ENCODE peak calls at places on chromosomes 3 and 15, in ten cellular contexts. M is dorsolateral prefrontal cortex, I is brain microvascular endothelial cell, R is tibial nerve, Z is HepG2, K is lung, P is GM12878, L is stomach, Y is cardiac muscle cell, B is hepatocyte. C is an unnamed sample.

GRCh38 chr15:31598620-31599019 is 272.0 kb downstream of the KLF13 start:
- DNase-seq in B (peak), P (no peak), Z (peak), I (no peak), Y (peak), L (no peak), M (no peak), R (no peak), K (peak), C (no peak)

GRCh38 chr3:46663611-46664135 is 29.8 kb downstream of the ALS2CL start:
- DNase-seq in R (no peak), L (peak), Z (no peak), M (peak), B (peak), I (no peak), Y (peak), K (no peak), P (no peak), C (no peak)

GRCh38 chr3:67692621-67693020 is 38.2 kb upstream of the SUCLG2 start:
- DNase-seq in B (peak), K (no peak), Z (peak), I (peak), R (no peak), M (no peak), L (no peak), Y (peak), P (no peak), C (no peak)

GRCh38 chr3:194300392-194300758 is 50.8 kb downstream of the CPN2 start:
- DNase-seq in Z (peak), K (no peak), I (no peak), M (no peak), P (no peak), B (peak), Y (peak), L (peak), R (peak), C (no peak)

GRCh38 chr3:16516695-16517481 is 3.4 kb upstream of the RFTN1 start:
- DNase-seq in Z (peak), K (no peak), Y (peak), L (no peak), I (no peak), R (peak), M (peak), P (no peak), B (peak), C (no peak)

GRCh38 chr3:141644931-141645330 is 93.2 kb upstream of the RNF7 start:
- DNase-seq in L (peak), P (no peak), I (peak), M (peak), Z (peak), R (peak), Y (peak), K (peak), B (peak), C (peak)

GRCh38 chr3:112789787-112790186 is 56.9 kb downstream of the CD200R1L start:
- DNase-seq in R (no peak), P (no peak), Z (no peak), M (no peak), L (no peak), I (no peak), K (no peak), Y (no peak), B (no peak), C (no peak)

GRCh38 chr3:14200841-14201240 is 22.2 kb downstream of the LSM3 start:
- DNase-seq in K (no peak), L (no peak), Y (no peak), P (no peak), M (no peak), I (no peak), B (no peak), R (no peak), Z (no peak), C (no peak)

GRCh38 chr15:25797511-25798206 is 65.5 kb downstream of the ATP10A start:
- DNase-seq in Z (no peak), P (no peak), M (no peak), R (no peak), B (no peak), L (no peak), Y (no peak), K (no peak), I (no peak), C (no peak)

GRCh38 chr3:126475411-126476114 is at the start of gene ZXDC:
- DNase-seq in K (peak), L (peak), Y (peak), P (peak), R (peak), B (peak), I (peak), M (peak), Z (peak), C (peak)

GRCh38 chr3:107421881-107422280 is 44.6 kb downstream of the CCDC54 start:
- DNase-seq in M (no peak), P (no peak), Y (no peak), Z (no peak), B (no peak), L (no peak), R (no peak), K (no peak), I (no peak), C (no peak)

GRCh38 chr15:71078506-71079207 is 36.6 kb upstream of the THSD4 start:
- DNase-seq in M (no peak), K (no peak), B (no peak), P (no peak), L (no peak), Z (no peak), Y (no peak), I (no peak), R (no peak), C (no peak)

GRCh38 chr3:173865900-173866498 is 468.5 kb downstream of the NLGN1 start:
- DNase-seq in R (no peak), P (no peak), K (no peak), M (no peak), I (no peak), B (no peak), L (no peak), Z (no peak), Y (no peak), C (no peak)

GRCh38 chr15:43242616-43243015 is 21.8 kb upstream of the EPB42 start:
- DNase-seq in R (no peak), I (no peak), Y (no peak), L (no peak), M (no peak), B (no peak), K (no peak), Z (no peak), P (no peak), C (no peak)

GRCh38 chr15:76328962-76329361 is 7.6 kb upstream of the ISL2 start:
- DNase-seq in R (no peak), M (no peak), L (no peak), B (no peak), Z (no peak), P (no peak), Y (no peak), I (no peak), K (no peak), C (no peak)

GRCh38 chr15:73004462-73004861 is 47.8 kb upstream of the NEO1 start:
- DNase-seq in P (no peak), Z (no peak), K (no peak), M (no peak), R (no peak), L (no peak), I (no peak), Y (no peak), B (no peak), C (no peak)

GRCh38 chr15:59249816-59250215 is 43.2 kb downstream of the LDHAL6B start:
- DNase-seq in K (no peak), M (no peak), P (no peak), B (no peak), R (no peak), I (no peak), Y (no peak), Z (no peak), L (no peak), C (no peak)

GRCh38 chr3:68352031-68352430 is 580.3 kb downstream of the TAFA4 start:
- DNase-seq in R (no peak), Y (no peak), P (no peak), I (no peak), K (no peak), Z (no peak), B (no peak), L (no peak), M (no peak), C (no peak)

GRCh38 chr3:56976666-56977560 is 83.6 kb upstream of the SPATA12 start:
- DNase-seq in Z (no peak), M (peak), Y (no peak), I (peak), L (no peak), R (no peak), B (peak), P (no peak), K (no peak), C (no peak)

GRCh38 chr3:34056951-34057390 is 258.5 kb downstream of the PDCD6IP start:
- DNase-seq in R (no peak), I (no peak), L (no peak), P (peak), Y (no peak), K (no peak), Z (no peak), M (no peak), B (no peak), C (no peak)

GRCh38 chr3:64977308-64978100 is 289.7 kb upstream of the ADAMTS9 start:
- DNase-seq in M (no peak), R (no peak), I (peak), P (no peak), B (peak), L (no peak), Y (no peak), K (no peak), Z (no peak), C (no peak)

GRCh38 chr15:74376226-74376625 is 8.8 kb upstream of the CYP11A1 start:
- DNase-seq in P (no peak), B (no peak), K (no peak), R (no peak), Y (no peak), I (no peak), L (no peak), M (no peak), Z (no peak), C (no peak)

GRCh38 chr3:128463771-128464170 is 2.9 kb downstream of the DNAJB8 start:
- DNase-seq in L (no peak), I (no peak), Y (no peak), M (no peak), Z (no peak), R (no peak), B (no peak), P (no peak), K (no peak), C (no peak)

GRCh38 chr3:42980209-42980608 is 1.1 kb downstream of the GASK1A start:
- DNase-seq in Y (no peak), L (no peak), P (no peak), M (no peak), R (no peak), Z (no peak), I (no peak), K (no peak), B (no peak), C (no peak)

GRCh38 chr3:126525853-126526667 is 2.1 kb downstream of the CHST13 start:
- DNase-seq in Z (no peak), I (no peak), P (no peak), K (no peak), B (no peak), Y (no peak), M (no peak), R (no peak), L (no peak), C (no peak)

GRCh38 chr15:66864086-66864830 is 162.2 kb downstream of the SMAD6 start:
- DNase-seq in M (peak), R (no peak), P (no peak), L (peak), Z (no peak), K (no peak), I (no peak), B (no peak), Y (no peak), C (no peak)

GRCh38 chr3:109806929-109807328 is 469.6 kb upstream of the DPPA4 start:
- DNase-seq in Y (no peak), M (no peak), R (no peak), K (no peak), P (no peak), B (no peak), I (peak), Z (peak), L (no peak), C (no peak)

GRCh38 chr15:65766422-65767263 is 25.4 kb downstream of the DENND4A start:
- DNase-seq in Z (peak), M (no peak), P (no peak), L (no peak), Y (no peak), I (no peak), R (no peak), B (peak), K (no peak), C (no peak)

GRCh38 chr15:65051266-65051665 is 6.1 kb downstream of the SLC51B start:
- DNase-seq in B (no peak), M (no peak), R (no peak), Y (no peak), P (no peak), Z (no peak), I (no peak), K (no peak), L (no peak), C (no peak)

GRCh38 chr3:49813497-49814174 is at the start of gene UBA7:
- DNase-seq in I (peak), R (peak), L (peak), M (no peak), P (no peak), Z (peak), B (peak), K (peak), Y (no peak), C (peak)

GRCh38 chr15:59350421-59350732 is 22.3 kb downstream of the MYO1E start:
- DNase-seq in M (no peak), Y (no peak), P (no peak), I (no peak), Z (no peak), K (no peak), R (no peak), B (no peak), L (no peak), C (no peak)

GRCh38 chr15:66946578-66947164 is 118.7 kb upstream of the SMAD3 start:
- DNase-seq in M (peak), K (peak), Y (peak), P (peak), Z (peak), L (peak), R (peak), I (peak), B (peak), C (peak)

GRCh38 chr15:79066391-79067090 is 24.0 kb downstream of the RASGRF1 start:
- DNase-seq in R (no peak), M (no peak), Z (no peak), P (no peak), B (no peak), L (no peak), K (no peak), I (no peak), Y (no peak), C (no peak)

GRCh38 chr15:79067434-79067833 is 23.1 kb downstream of the RASGRF1 start:
- DNase-seq in B (peak), K (no peak), R (peak), Z (peak), M (no peak), L (no peak), P (no peak), Y (no peak), I (no peak), C (no peak)

GRCh38 chr15:79065361-79065743 is 25.2 kb downstream of the RASGRF1 start:
- DNase-seq in P (no peak), R (no peak), L (no peak), M (no peak), Z (no peak), K (no peak), I (no peak), Y (no peak), B (no peak), C (no peak)

GRCh38 chr15:79065744-79066376 is 24.7 kb downstream of the RASGRF1 start:
- DNase-seq in R (no peak), K (no peak), M (no peak), Z (no peak), I (no peak), B (no peak), P (no peak), Y (no peak), L (no peak), C (no peak)

GRCh38 chr15:79064496-79064895 is 26.1 kb downstream of the RASGRF1 start:
- DNase-seq in L (no peak), K (no peak), R (no peak), P (no peak), I (no peak), B (no peak), M (no peak), Z (no peak), Y (no peak), C (peak)
- H3K27ac ChIP-seq in L (no peak), K (no peak), R (no peak), P (no peak), I (no peak), B (no peak), M (peak), Z (no peak), Y (no peak), C (peak)

GRCh38 chr3:66497288-66497972 is 3.4 kb downstream of the LRIG1 start:
- DNase-seq in L (no peak), Y (no peak), R (no peak), P (no peak), K (no peak), B (no peak), I (no peak), M (no peak), Z (no peak), C (no peak)

GRCh38 chr3:66495633-66496032 is 5.2 kb downstream of the LRIG1 start:
- DNase-seq in P (no peak), Y (peak), Z (no peak), L (no peak), K (no peak), M (no peak), R (no peak), I (no peak), B (no peak), C (no peak)

GRCh38 chr3:66494964-66495581 is 5.7 kb downstream of the LRIG1 start:
- DNase-seq in I (no peak), Z (no peak), K (no peak), B (no peak), M (no peak), L (no peak), R (no peak), P (no peak), Y (no peak), C (no peak)

GRCh38 chr3:66497982-66498671 is 2.7 kb downstream of the LRIG1 start:
- DNase-seq in R (no peak), Y (no peak), B (no peak), K (no peak), L (no peak), P (no peak), M (no peak), I (no peak), Z (no peak), C (no peak)

DNA sequence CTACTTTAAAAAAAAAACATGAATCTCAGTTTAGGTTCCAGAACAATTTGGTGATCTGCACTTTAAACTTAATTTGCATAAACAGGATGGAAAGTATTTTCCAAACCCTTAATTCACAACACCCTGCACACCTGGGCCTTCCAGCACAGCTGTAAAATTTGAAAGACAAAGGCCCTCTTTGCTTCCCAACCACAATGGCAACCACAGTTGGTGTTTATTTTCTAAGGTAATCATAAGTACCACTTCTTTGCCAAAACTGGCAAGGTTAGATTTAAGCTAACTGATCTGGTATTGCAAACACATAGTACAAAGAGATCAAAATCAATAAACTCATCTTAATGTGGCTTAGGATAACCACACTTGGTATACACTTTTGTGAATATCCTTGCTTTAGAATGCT is 4.1 kb downstream of the LRIG1 start:
- DNase-seq in R (no peak), Z (no peak), Y (no peak), P (no peak), M (no peak), L (no peak), I (no peak), B (no peak), K (no peak), C (no peak)
- H3K27ac ChIP-seq in R (peak), Z (peak), Y (no peak), P (no peak), M (no peak), L (peak), I (no peak), B (no peak), K (peak), C (no peak)

GRCh38 chr3:113896930-113897329 is 50.9 kb upstream of the ZDHHC23 start:
- DNase-seq in K (no peak), M (no peak), Y (no peak), R (no peak), B (no peak), L (no peak), P (no peak), Z (no peak), I (no peak), C (no peak)
- H3K27ac ChIP-seq in K (no peak), M (no peak), Y (no peak), R (no peak), B (no peak), L (no peak), P (no peak), Z (no peak), I (no peak), C (no peak)

GRCh38 chr3:51390600-51391074 is 448 bp upstream of the RBM15B start:
- DNase-seq in Z (no peak), P (no peak), L (no peak), B (no peak), Y (no peak), M (no peak), R (no peak), K (peak), I (no peak), C (no peak)
- H3K27ac ChIP-seq in Z (peak), P (no peak), L (peak), B (peak), Y (peak), M (peak), R (peak), K (peak), I (no peak), C (peak)

GRCh38 chr3:61522629-61523028 is 38.7 kb upstream of the PTPRG start:
- DNase-seq in R (no peak), I (no peak), P (no peak), B (no peak), K (no peak), Y (peak), M (no peak), L (no peak), Z (no peak), C (no peak)
- H3K27ac ChIP-seq in R (no peak), I (no peak), P (no peak), B (no peak), K (no peak), Y (peak), M (no peak), L (no peak), Z (no peak), C (no peak)

DNA sequence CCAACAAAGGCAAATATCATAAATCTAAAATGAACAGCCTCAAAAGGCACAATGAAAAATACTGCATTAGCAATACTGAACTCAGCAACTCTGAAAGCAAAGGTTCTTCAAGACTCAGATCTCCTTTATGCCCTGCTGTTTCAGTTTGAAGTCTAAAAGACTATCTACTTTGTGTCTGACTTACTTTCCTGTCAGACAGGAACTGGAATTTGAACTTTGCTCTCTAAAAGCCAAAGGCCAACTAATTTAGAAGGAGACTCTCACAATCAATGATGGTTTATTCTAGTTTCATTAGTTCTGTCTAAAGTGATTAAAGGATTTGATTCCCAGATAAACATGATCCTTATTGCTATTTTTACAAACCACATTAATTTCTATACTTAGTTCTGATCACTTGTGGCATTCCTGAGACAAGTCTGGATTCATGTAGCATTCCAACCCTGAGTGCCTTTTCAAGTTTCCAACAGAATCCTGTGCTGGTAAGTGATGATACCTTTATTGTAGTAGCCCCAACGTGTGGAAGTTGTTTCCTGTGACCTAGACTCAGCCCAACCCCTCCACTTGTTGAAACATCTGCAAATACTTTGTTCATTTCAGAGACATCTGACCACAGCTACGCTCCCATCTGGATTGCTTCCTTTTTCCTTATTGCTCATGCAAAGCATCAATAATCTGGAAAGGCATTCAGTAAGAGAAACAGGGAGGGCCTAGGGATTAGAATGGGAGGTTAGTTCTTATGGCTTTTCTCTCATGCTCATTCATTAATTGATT is 14.9 kb upstream of the LEKR1 start:
- DNase-seq in Y (peak), P (no peak), K (no peak), B (no peak), R (no peak), M (no peak), L (no peak), Z (no peak), I (no peak), C (no peak)
- H3K27ac ChIP-seq in Y (peak), P (no peak), K (no peak), B (peak), R (no peak), M (no peak), L (no peak), Z (no peak), I (peak), C (no peak)

GRCh38 chr15:101455291-101455916 is 34.1 kb downstream of the PCSK6 start:
- DNase-seq in B (no peak), M (peak), Z (no peak), Y (no peak), L (no peak), I (no peak), R (no peak), P (no peak), K (no peak), C (peak)

GRCh38 chr15:101458158-101458895 is 31.2 kb downstream of the PCSK6 start:
- DNase-seq in Y (no peak), K (no peak), P (no peak), Z (no peak), M (peak), L (no peak), R (no peak), I (no peak), B (no peak), C (no peak)

GRCh38 chr15:101454365-101454764 is 35.1 kb downstream of the PCSK6 start:
- DNase-seq in I (no peak), P (no peak), Y (no peak), B (no peak), L (no peak), R (no peak), Z (no peak), K (no peak), M (peak), C (no peak)

GRCh38 chr15:101458908-101459578 is 30.5 kb downstream of the PCSK6 start:
- DNase-seq in Z (no peak), R (no peak), M (no peak), K (no peak), B (no peak), L (no peak), Y (no peak), P (no peak), I (no peak), C (no peak)

GRCh38 chr15:101456079-101456791 is 33.3 kb downstream of the PCSK6 start:
- DNase-seq in M (peak), K (no peak), L (no peak), R (no peak), Y (no peak), I (no peak), Z (no peak), P (no peak), B (no peak), C (no peak)
- H3K27ac ChIP-seq in M (peak), K (no peak), L (no peak), R (no peak), Y (no peak), I (no peak), Z (peak), P (no peak), B (no peak), C (peak)